ENCODE peak calls at places on chromosomes 7 and 10, in six cellular contexts. V, Z, K, D, B and Q are unnamed samples.

GRCh38 chr10:26839966-26840627 is 20.7 kb downstream of the ABI1 start:
- DNase-seq in D (no peak), B (no peak), Z (peak; percentile 58), V (no peak), K (no peak), Q (no peak)

GRCh38 chr10:3668276-3668960 is 116.6 kb downstream of the KLF6 start:
- DNase-seq in B (peak; percentile 74), K (no peak), Z (peak; percentile 19), V (no peak), D (no peak), Q (peak; percentile 58)

GRCh38 chr7:156665101-156665500 is 24.5 kb downstream of the RNF32 start:
- DNase-seq in Z (no peak), V (no peak), D (no peak), K (no peak), B (no peak), Q (no peak)

GRCh38 chr7:139767561-139767982 is 10.2 kb downstream of the HIPK2 start:
- DNase-seq in V (no peak), D (no peak), B (no peak), K (peak; percentile 38), Z (no peak), Q (no peak)

GRCh38 chr7:89377219-89377618 is 581.7 kb upstream of the TEX47 start:
- DNase-seq in Z (no peak), D (no peak), B (no peak), V (no peak), K (no peak), Q (no peak)

GRCh38 chr7:76386691-76387260 is 22.7 kb downstream of the SSC4D start:
- DNase-seq in K (no peak), D (no peak), B (no peak), V (no peak), Z (peak; percentile 87), Q (no peak)

GRCh38 chr10:47318706-47319105 is 3.5 kb upstream of the GDF2 start:
- DNase-seq in K (no peak), Z (no peak), V (peak; percentile 20), D (peak; percentile 39), B (no peak), Q (no peak)

GRCh38 chr10:75619636-75620035 is 188.2 kb downstream of the LRMDA start:
- DNase-seq in K (no peak), D (no peak), V (no peak), B (no peak), Z (no peak), Q (no peak)

GRCh38 chr10:93061594-93062498 is 1.2 kb downstream of the CYP26C1 start:
- DNase-seq in K (no peak), V (no peak), Z (peak; percentile 36), D (no peak), B (no peak), Q (no peak)

GRCh38 chr10:114518401-114519305 is 114.4 kb upstream of the AFAP1L2 start:
- DNase-seq in K (no peak), V (peak; percentile 80), B (no peak), Z (no peak), D (no peak), Q (no peak)

GRCh38 chr10:28939352-28940157 is 262.2 kb downstream of the BAMBI start:
- DNase-seq in Z (peak; percentile 33), K (no peak), D (no peak), V (no peak), B (peak; percentile 34), Q (peak; percentile 74)

GRCh38 chr7:99008921-99009530 is 130.7 kb downstream of the TRRAP start:
- DNase-seq in D (no peak), K (no peak), V (no peak), Z (no peak), B (no peak), Q (no peak)

GRCh38 chr7:5699951-5700384 is 81.5 kb downstream of the RNF216 start:
- DNase-seq in D (no peak), V (no peak), K (no peak), B (no peak), Z (no peak), Q (no peak)

GRCh38 chr10:12707461-12708185 is 293.9 kb downstream of the CCDC3 start:
- DNase-seq in B (peak; percentile 24), D (peak; percentile 71), V (peak; percentile 79), K (peak; percentile 99), Z (peak; percentile 88), Q (no peak)

GRCh38 chr7:91408388-91409154 is 144.3 kb downstream of the FZD1 start:
- DNase-seq in K (no peak), D (no peak), B (no peak), Z (no peak), V (no peak), Q (no peak)

GRCh38 chr7:83469076-83469475 is 179.9 kb downstream of the SEMA3E start:
- DNase-seq in K (peak; percentile 19), B (no peak), Z (peak; percentile 58), V (peak; percentile 80), D (no peak), Q (no peak)

GRCh38 chr10:33952692-33953360 is 618.4 kb upstream of the NRP1 start:
- DNase-seq in Z (peak; percentile 71), D (no peak), B (no peak), K (peak; percentile 17), V (peak; percentile 99), Q (no peak)

GRCh38 chr7:159144756-159145543 is at the start of gene VIPR2:
- DNase-seq in D (no peak), Z (no peak), B (no peak), K (no peak), V (no peak), Q (no peak)

GRCh38 chr7:129569811-129570215 is 41.7 kb upstream of the NRF1 start:
- DNase-seq in D (peak; percentile 63), V (peak; percentile 93), K (no peak), B (peak; percentile 30), Z (peak; percentile 96), Q (no peak)

GRCh38 chr10:117442944-117443676 is 67.9 kb upstream of the PDZD8 start:
- DNase-seq in D (peak; percentile 83), V (peak; percentile 59), B (peak; percentile 78), K (peak; percentile 87), Z (peak; percentile 99), Q (peak; percentile 77)

GRCh38 chr10:48332871-48333216 is 26.4 kb downstream of the MAPK8 start:
- DNase-seq in D (no peak), K (no peak), V (no peak), B (no peak), Z (no peak), Q (no peak)

GRCh38 chr10:21402606-21403083 is 122.8 kb downstream of the SKIDA1 start:
- DNase-seq in K (no peak), D (no peak), Z (peak; percentile 17), V (peak; percentile 59), B (no peak), Q (no peak)

GRCh38 chr7:44189993-44190872 is 994 bp upstream of the GCK start:
- DNase-seq in B (no peak), K (no peak), Z (no peak), D (no peak), V (no peak), Q (no peak)

GRCh38 chr7:28602282-28602681 is 190.0 kb downstream of the CREB5 start:
- DNase-seq in Z (no peak), V (no peak), K (no peak), B (no peak), D (no peak), Q (no peak)

GRCh38 chr7:73977626-73978618 is 50.1 kb upstream of the ELN start:
- DNase-seq in K (no peak), Z (peak; percentile 74), V (no peak), D (no peak), B (no peak), Q (no peak)

GRCh38 chr10:26503911-26504310 is 65.8 kb downstream of the APBB1IP start:
- DNase-seq in K (no peak), V (no peak), B (no peak), D (no peak), Z (peak; percentile 19), Q (no peak)

GRCh38 chr7:105672820-105673219 is 91.5 kb upstream of the EFCAB10 start:
- DNase-seq in V (no peak), B (no peak), Z (no peak), K (no peak), D (no peak), Q (no peak)

GRCh38 chr10:123144697-123145541 is 3.0 kb upstream of the HMX2 start:
- DNase-seq in D (no peak), V (peak; percentile 53), B (no peak), K (no peak), Z (peak; percentile 21), Q (no peak)

GRCh38 chr10:96124230-96125141 is 5.6 kb upstream of the ZNF518A start:
- DNase-seq in K (peak; percentile 37), Z (peak; percentile 41), B (peak; percentile 51), D (peak; percentile 67), V (no peak), Q (peak; percentile 50)

GRCh38 chr7:104207348-104207730 is 474 bp downstream of the ORC5 start:
- DNase-seq in D (no peak), V (peak; percentile 2), K (peak; percentile 60), B (no peak), Z (peak; percentile 55), Q (no peak)

GRCh38 chr10:109593686-109594085 is 329.6 kb downstream of the XPNPEP1 start:
- DNase-seq in D (no peak), V (peak; percentile 4), K (no peak), B (no peak), Z (peak; percentile 25), Q (no peak)

DNA sequence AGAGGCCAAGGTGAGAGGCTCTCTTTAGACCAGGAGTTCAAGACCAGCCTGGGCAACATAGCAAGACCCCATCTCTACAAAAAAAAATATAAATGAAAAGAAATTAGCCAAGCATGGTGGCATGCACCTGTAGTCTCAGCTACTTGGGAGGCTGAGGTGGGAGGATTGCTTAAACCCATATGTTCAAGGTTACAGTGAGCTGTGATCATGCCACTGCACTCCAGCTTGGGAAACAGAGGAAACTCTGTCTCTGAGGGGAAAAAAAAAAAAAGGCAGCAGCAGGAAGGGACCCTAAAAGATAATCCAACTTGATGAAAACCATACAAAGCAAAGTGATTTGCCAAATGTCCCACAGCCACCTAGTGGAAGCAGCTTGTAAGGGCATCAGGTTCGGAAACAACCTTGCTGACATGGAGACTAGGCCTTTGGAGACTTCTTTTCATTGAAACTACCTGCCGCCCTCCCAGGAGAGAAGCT is 15.6 kb upstream of the PBLD start:
- DNase-seq in D (peak; percentile 28), Z (peak; percentile 71), B (peak; percentile 36), V (peak; percentile 83), K (peak; percentile 52), Q (no peak)
- H3K27ac ChIP-seq in D (no peak overlapping the region), Z (no peak overlapping the region), B (no peak overlapping the region), V (no peak overlapping the region), K (no peak overlapping the region), Q (no peak overlapping the region)

GRCh38 chr7:120615703-120616102 is 242.2 kb downstream of the TSPAN12 start:
- DNase-seq in K (no peak), V (no peak), B (no peak), Z (no peak), D (no peak), Q (no peak)
- H3K4me1 ChIP-seq in K (no peaks in the 10 kb centered on the region), V (no peaks in the 10 kb centered on the region), B (no peaks in the 10 kb centered on the region), Z (no peaks in the 10 kb centered on the region), D (no peaks in the 10 kb centered on the region), Q (no peaks in the 10 kb centered on the region)

DNA sequence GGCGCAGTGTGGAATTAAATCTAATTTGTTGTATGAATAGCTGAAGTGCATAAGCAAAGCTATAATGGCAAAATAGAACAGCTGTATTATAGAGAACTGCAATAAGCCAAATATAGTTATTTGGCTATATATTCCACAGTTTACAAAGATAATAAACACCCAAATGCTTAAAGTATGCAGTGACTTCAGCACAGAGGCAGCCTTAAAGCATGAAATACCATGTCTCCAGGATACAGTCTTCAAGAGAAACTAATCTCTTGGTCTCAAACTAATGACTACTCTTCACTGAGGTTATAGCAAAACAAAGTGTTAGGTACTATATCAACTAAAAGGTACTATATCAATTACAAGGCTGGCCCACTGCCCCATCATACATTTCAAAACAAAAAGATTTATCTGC is 48.0 kb downstream of the NT5C2 start:
- DNase-seq in V (no peak), B (no peak), K (no peak), Z (peak; percentile 69), D (no peak), Q (no peak)
- H3K27ac ChIP-seq in V (no peak overlapping the region), B (no peak overlapping the region), K (no peak overlapping the region), Z (peak overlapping the region; percentile 75), D (no peak overlapping the region), Q (peak overlapping the region; percentile 66)

GRCh38 chr10:6980353-6980752 is 400.3 kb upstream of the PRKCQ start:
- DNase-seq in Z (no peak), V (no peak), K (no peak), D (no peak), B (no peak), Q (no peak)
- H3K4me1 ChIP-seq in Z (no peaks in the 10 kb centered on the region), V (no peaks in the 10 kb centered on the region), K (no peaks in the 10 kb centered on the region), D (no peaks in the 10 kb centered on the region), B (no peaks in the 10 kb centered on the region), Q (no peaks in the 10 kb centered on the region)